ENCODE peak calls at places on chromosomes 1 and 21, in seven cellular contexts. X is skeletal muscle cell, O is PC-9, Z is HFF-Myc, L is IMR-90, K is stomach, V is fibroblast of the aortic adventitia. R is an unnamed sample.

GRCh38 chr1:33524586-33524985 is 52.1 kb downstream of the ZSCAN20 start:
- DNase-seq in L (no peak), Z (no peak), V (no peak), O (no peak), K (no peak), X (no peak), R (no peak)

GRCh38 chr1:47235822-47236221 is 3.8 kb upstream of the TAL1 start:
- DNase-seq in L (no peak), V (no peak), K (no peak), O (no peak), X (no peak), Z (no peak), R (no peak)

GRCh38 chr1:215397843-215398242 is 169.3 kb upstream of the KCTD3 start:
- DNase-seq in K (no peak), Z (no peak), L (no peak), O (no peak), X (no peak), V (no peak), R (no peak)

GRCh38 chr1:7046314-7046713 is 261.1 kb downstream of the CAMTA1 start:
- DNase-seq in X (peak; percentile 40), V (peak; percentile 40), Z (peak; percentile 51), L (peak; percentile 77), O (peak; percentile 11), K (peak; percentile 30), R (no peak)

GRCh38 chr1:151287341-151287699 is 5.2 kb downstream of the ZNF687 start:
- DNase-seq in K (no peak), L (no peak), Z (no peak), X (no peak), O (no peak), V (no peak), R (no peak)

GRCh38 chr21:38769253-38769780 is 36.4 kb upstream of the ETS2 start:
- DNase-seq in Z (no peak), O (no peak), L (peak; percentile 94), X (peak; percentile 79), K (no peak), V (peak; percentile 26), R (no peak)

GRCh38 chr21:34796518-34797201 is 127.9 kb downstream of the CLIC6 start:
- DNase-seq in X (no peak), Z (no peak), L (no peak), V (no peak), O (no peak), K (no peak), R (no peak)

GRCh38 chr1:228867951-228868730 is 132.9 kb downstream of the RHOU start:
- DNase-seq in X (no peak), V (no peak), K (peak; percentile 47), Z (no peak), L (no peak), O (no peak), R (no peak)

GRCh38 chr1:204320413-204320812 is 39.3 kb downstream of the PLEKHA6 start:
- DNase-seq in O (peak; percentile 18), L (peak; percentile 91), K (no peak), Z (no peak), X (no peak), V (peak; percentile 88), R (no peak)

GRCh38 chr1:244862354-244862698 is 2.0 kb downstream of the HNRNPU start:
- DNase-seq in Z (no peak), X (no peak), L (no peak), K (no peak), V (no peak), O (no peak), R (peak; percentile 9)

GRCh38 chr1:54170961-54171460 is 18.2 kb upstream of the CDCP2 start:
- DNase-seq in X (no peak), O (no peak), K (no peak), Z (no peak), L (no peak), V (no peak), R (no peak)

GRCh38 chr1:59926381-59927243 is at the start of gene CYP2J2:
- DNase-seq in Z (no peak), O (peak; percentile 65), X (no peak), V (peak; percentile 3), L (no peak), K (peak; percentile 70), R (no peak)

GRCh38 chr1:197915797-197916686 is 1.1 kb upstream of the LHX9 start:
- DNase-seq in L (peak; percentile 61), K (no peak), X (no peak), Z (peak; percentile 17), O (peak; percentile 63), V (peak; percentile 34), R (no peak)

GRCh38 chr1:70503358-70503757 is 92.3 kb downstream of the CTH start:
- DNase-seq in K (no peak), Z (peak; percentile 16), L (peak; percentile 39), X (peak; percentile 66), O (no peak), V (peak; percentile 12), R (no peak)

GRCh38 chr1:35574655-35575400 is 1.7 kb downstream of the TFAP2E start:
- DNase-seq in L (no peak), V (no peak), Z (no peak), O (peak; percentile 58), K (no peak), X (no peak), R (no peak)

GRCh38 chr1:40039245-40039756 is 1.2 kb upstream of the CAP1 start:
- DNase-seq in L (peak; percentile 37), Z (no peak), K (no peak), V (no peak), X (no peak), O (no peak), R (no peak)

GRCh38 chr1:202599669-202600431 is 110.4 kb downstream of the SYT2 start:
- DNase-seq in V (peak; percentile 85), O (peak; percentile 76), L (peak; percentile 84), Z (no peak), X (no peak), K (peak; percentile 37), R (no peak)

GRCh38 chr1:95006681-95007080 is 66.1 kb downstream of the ALG14 start:
- DNase-seq in L (peak; percentile 74), Z (peak; percentile 78), K (no peak), X (no peak), O (no peak), V (no peak), R (no peak)

GRCh38 chr1:80384037-80384830 is 1377.7 kb upstream of the ADGRL4 start:
- DNase-seq in V (no peak), K (no peak), L (peak; percentile 58), X (no peak), O (no peak), Z (no peak), R (no peak)

GRCh38 chr1:211326528-211327340 is at the start of gene TRAF5:
- DNase-seq in O (peak; percentile 59), L (peak; percentile 55), K (peak; percentile 58), X (no peak), V (peak; percentile 59), Z (no peak), R (peak; percentile 55)

GRCh38 chr1:76330993-76331603 is 256.6 kb downstream of the ST6GALNAC3 start:
- DNase-seq in O (peak; percentile 5), Z (peak; percentile 36), K (no peak), X (peak; percentile 27), L (peak; percentile 77), V (peak; percentile 63), R (peak; percentile 72)

GRCh38 chr1:59520759-59521442 is 224.0 kb downstream of the FGGY start:
- DNase-seq in L (peak; percentile 97), K (no peak), Z (no peak), X (peak; percentile 81), V (peak; percentile 91), O (no peak), R (no peak)

GRCh38 chr1:38623529-38623928 is 236.0 kb downstream of the RRAGC start:
- DNase-seq in O (no peak), L (no peak), X (no peak), V (no peak), Z (no peak), K (no peak), R (no peak)

GRCh38 chr21:33022489-33022827 is 3.3 kb upstream of the OLIG2 start:
- DNase-seq in X (no peak), L (no peak), Z (no peak), V (no peak), O (no peak), K (no peak), R (no peak)
- H3K4me3 ChIP-seq in X (no peak overlapping the region), L (no peak overlapping the region), Z (no peak overlapping the region), V (no peak overlapping the region), O (no peak overlapping the region), K (no peak overlapping the region), R (no peak overlapping the region)

GRCh38 chr1:242523282-242523967 is 1.1 kb downstream of the PLD5 start:
- DNase-seq in X (no peak), V (no peak), Z (no peak), L (no peak), K (no peak), O (no peak), R (no peak)
- H3K4me3 ChIP-seq in X (peak overlapping the region; percentile 52), V (no peak overlapping the region), Z (no peak overlapping the region), L (no peak overlapping the region), K (peak overlapping the region; percentile 48), O (no peak overlapping the region), R (no peak overlapping the region)

GRCh38 chr1:1420654-1421134 is 382 bp downstream of the ANKRD65 start:
- DNase-seq in L (no peak), V (no peak), K (no peak), X (no peak), O (no peak), Z (no peak), R (no peak)

GRCh38 chr1:1421147-1421906 is at the start of gene ANKRD65:
- DNase-seq in X (no peak), O (peak; percentile 74), L (no peak), Z (no peak), V (no peak), K (no peak), R (no peak)

GRCh38 chr1:1418464-1419362 is 2.4 kb downstream of the ANKRD65 start:
- DNase-seq in O (no peak), K (no peak), L (no peak), V (no peak), Z (no peak), X (no peak), R (no peak)

GRCh38 chr1:1419812-1420653 is 1.0 kb downstream of the ANKRD65 start:
- DNase-seq in Z (no peak), L (no peak), X (no peak), V (no peak), O (no peak), K (no peak), R (no peak)

GRCh38 chr1:1419363-1419811 is 1.7 kb downstream of the ANKRD65 start:
- DNase-seq in V (no peak), X (no peak), O (no peak), Z (no peak), K (no peak), L (no peak), R (no peak)
- H3K4me3 ChIP-seq in V (no peak overlapping the region), X (no peak overlapping the region), O (no peak overlapping the region), Z (no peak overlapping the region), K (peak overlapping the region; percentile 42), L (no peak overlapping the region), R (no peak overlapping the region)

DNA sequence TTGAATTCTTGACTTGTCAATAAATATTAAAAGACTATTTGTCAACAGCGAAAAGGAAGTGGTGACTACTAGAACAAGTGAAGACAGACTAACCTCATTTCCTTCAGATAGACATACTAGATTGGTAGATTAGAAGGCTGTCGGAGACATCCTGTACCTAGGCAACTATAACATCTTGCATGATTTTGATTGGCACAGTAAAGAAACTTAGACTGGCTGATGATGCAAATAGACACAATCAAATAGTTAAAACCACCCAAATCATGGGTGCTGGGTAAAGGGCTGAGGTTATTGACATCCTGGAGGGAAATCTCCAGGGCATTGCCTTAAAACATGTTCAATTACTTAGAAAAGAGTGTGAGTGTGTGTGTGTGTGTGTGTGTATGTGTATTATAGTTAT is 85.9 kb upstream of the EDEM3 start:
- DNase-seq in L (no peak), O (no peak), V (no peak), X (no peak), K (no peak), Z (no peak), R (peak; percentile 28)
- H3K4me3 ChIP-seq in L (no peak overlapping the region), O (no peak overlapping the region), V (no peak overlapping the region), X (no peak overlapping the region), K (no peak overlapping the region), Z (no peak overlapping the region), R (peak overlapping the region; percentile 57)

R was measured in CD4-positive, CD25-positive, alpha-beta regulatory T cell.